ENCODE peak calls at places on chromosomes 1 and 21, in seven cellular contexts. Y is endothelial cell of umbilical vein, A is left ventricle myocardium inferior, W is hepatocyte, V is stomach, Q is tibial artery, P is heart right ventricle. S is an unnamed sample.

GRCh38 chr1:62228883-62229187 is 34.2 kb downstream of the L1TD1 start:
- DNase-seq in Y (no peak), A (no peak), W (no peak), V (no peak), Q (no peak), P (peak; percentile 18), S (no peak)

GRCh38 chr1:77994117-77994516 is 10.6 kb upstream of the DNAJB4 start:
- DNase-seq in Y (no peak), A (no peak), W (no peak), V (no peak), Q (no peak), P (no peak), S (no peak)

GRCh38 chr1:51960262-51960661 is 30.2 kb downstream of the RAB3B start:
- DNase-seq in Y (no peak), A (no peak), W (peak; percentile 59), V (no peak), Q (no peak), P (no peak), S (no peak)

GRCh38 chr1:69567847-69568434 is at the start of gene LRRC7:
- DNase-seq in Y (peak; percentile 34), A (peak; percentile 15), W (peak; percentile 43), V (no peak), Q (no peak), P (peak; percentile 14), S (no peak)

GRCh38 chr1:192485692-192486436 is 89.7 kb upstream of the RGS1 start:
- DNase-seq in Y (peak; percentile 98), A (peak; percentile 36), W (peak; percentile 70), V (peak; percentile 75), Q (peak; percentile 87), P (peak; percentile 11), S (peak; percentile 68)

GRCh38 chr1:19495000-19495656 is 9.8 kb upstream of the CAPZB start:
- DNase-seq in Y (no peak), A (no peak), W (no peak), V (no peak), Q (no peak), P (no peak), S (no peak)

GRCh38 chr1:182600036-182600713 is 4.0 kb downstream of the RGS16 start:
- DNase-seq in Y (no peak), A (no peak), W (no peak), V (no peak), Q (no peak), P (no peak), S (no peak)

GRCh38 chr1:116820362-116820761 is 66.1 kb downstream of the CD2 start:
- DNase-seq in Y (no peak), A (peak; percentile 55), W (no peak), V (no peak), Q (no peak), P (peak; percentile 50), S (no peak)

GRCh38 chr1:47983677-47984076 is 13.5 kb downstream of the TRABD2B start:
- DNase-seq in Y (no peak), A (no peak), W (no peak), V (no peak), Q (no peak), P (no peak), S (no peak)

GRCh38 chr1:231575472-231575871 is 47.0 kb downstream of the TSNAX start:
- DNase-seq in Y (no peak), A (no peak), W (no peak), V (no peak), Q (no peak), P (no peak), S (no peak)

GRCh38 chr1:206736878-206737728 is 33.5 kb upstream of the IL19 start:
- DNase-seq in Y (no peak), A (no peak), W (no peak), V (no peak), Q (no peak), P (no peak), S (no peak)

GRCh38 chr1:22852144-22852543 is 120.5 kb downstream of the LACTBL1 start:
- DNase-seq in Y (no peak), A (no peak), W (no peak), V (no peak), Q (no peak), P (no peak), S (no peak)

GRCh38 chr1:160855181-160855981 is 7.3 kb downstream of the CD244 start:
- DNase-seq in Y (no peak), A (no peak), W (no peak), V (no peak), Q (no peak), P (no peak), S (no peak)

GRCh38 chr1:49098866-49099265 is 322.2 kb upstream of the BEND5 start:
- DNase-seq in Y (no peak), A (no peak), W (no peak), V (no peak), Q (no peak), P (no peak), S (no peak)

GRCh38 chr1:21668232-21669032 is 725 bp downstream of the RAP1GAP start:
- DNase-seq in Y (no peak), A (no peak), W (no peak), V (peak; percentile 23), Q (no peak), P (no peak), S (no peak)

GRCh38 chr1:30087465-30087864 is 635.9 kb downstream of the MATN1 start:
- DNase-seq in Y (no peak), A (no peak), W (no peak), V (no peak), Q (no peak), P (no peak), S (no peak)

GRCh38 chr21:29481641-29482040 is 182.9 kb downstream of the BACH1 start:
- DNase-seq in Y (no peak), A (no peak), W (no peak), V (no peak), Q (no peak), P (no peak), S (no peak)

GRCh38 chr1:39196244-39197215 is 8.0 kb upstream of the MACF1 start:
- DNase-seq in Y (peak; percentile 70), A (no peak), W (no peak), V (no peak), Q (no peak), P (no peak), S (no peak)

GRCh38 chr1:85297855-85298629 is 21.6 kb upstream of the BCL10 start:
- DNase-seq in Y (peak; percentile 100), A (no peak), W (peak; percentile 83), V (peak; percentile 59), Q (peak; percentile 45), P (no peak), S (peak; percentile 60)

GRCh38 chr1:20893931-20894330 is 106.8 kb upstream of the HP1BP3 start:
- DNase-seq in Y (no peak), A (no peak), W (no peak), V (no peak), Q (no peak), P (no peak), S (no peak)

GRCh38 chr1:117541003-117541402 is 64.8 kb upstream of the TENT5C start:
- DNase-seq in Y (no peak), A (no peak), W (peak; percentile 29), V (no peak), Q (no peak), P (no peak), S (no peak)

GRCh38 chr1:30415171-30415940 is 308.0 kb downstream of the MATN1 start:
- DNase-seq in Y (no peak), A (no peak), W (no peak), V (no peak), Q (no peak), P (no peak), S (no peak)

DNA sequence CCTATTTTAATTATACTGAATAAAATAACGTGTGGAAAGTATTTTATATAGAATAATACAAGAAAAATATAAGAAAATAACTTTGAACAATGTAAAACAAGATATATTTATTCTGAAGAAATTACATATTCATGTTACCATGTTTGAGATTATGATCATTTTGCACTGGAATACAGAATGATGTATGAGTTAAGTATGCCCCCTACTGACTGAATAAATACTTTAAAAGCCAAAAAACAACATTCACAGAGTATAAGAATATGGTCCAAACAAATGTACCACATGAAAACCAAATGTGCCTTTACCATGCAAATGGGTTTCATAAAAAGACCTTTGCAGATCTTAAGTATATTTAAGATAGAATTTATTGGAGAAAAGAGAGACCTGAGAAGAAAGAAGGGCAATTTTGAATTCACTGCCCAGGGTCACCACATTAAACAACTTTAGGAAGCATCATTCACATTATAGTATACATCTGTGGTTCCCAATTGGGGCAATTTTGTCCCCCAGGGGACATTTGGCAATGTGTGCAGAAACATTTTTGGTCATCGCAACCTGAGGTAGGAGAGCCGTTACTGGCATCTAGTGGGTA is 136.6 kb upstream of the GFI1 start:
- DNase-seq in Y (peak; percentile 28), A (no peak), W (no peak), V (no peak), Q (no peak), P (no peak), S (no peak)
- TF ChIP-seq CTCF in Y (no peak), A (peak; percentile 45), W (peak; percentile 46), V (peak; percentile 35), Q (no peak), P (peak; percentile 42), S (no peak)

GRCh38 chr1:33234131-33234530 is 22.2 kb upstream of the ZNF362 start:
- DNase-seq in Y (peak; percentile 40), A (no peak), W (no peak), V (no peak), Q (no peak), P (no peak), S (no peak)

GRCh38 chr1:33232716-33233115 is 23.6 kb upstream of the ZNF362 start:
- DNase-seq in Y (no peak), A (no peak), W (no peak), V (no peak), Q (no peak), P (no peak), S (no peak)

GRCh38 chr1:33234588-33234990 is 21.7 kb upstream of the ZNF362 start:
- DNase-seq in Y (peak; percentile 18), A (no peak), W (no peak), V (no peak), Q (no peak), P (no peak), S (no peak)

GRCh38 chr1:33228935-33229487 is 27.3 kb upstream of the ZNF362 start:
- DNase-seq in Y (no peak), A (no peak), W (peak; percentile 77), V (no peak), Q (peak; percentile 33), P (no peak), S (peak; percentile 20)

GRCh38 chr1:33231166-33231565 is 25.1 kb upstream of the ZNF362 start:
- DNase-seq in Y (no peak), A (no peak), W (no peak), V (no peak), Q (no peak), P (no peak), S (no peak)
- H3K27me3 ChIP-seq in Y (no peaks in the 10 kb centered on the region), A (no peaks in the 10 kb centered on the region), W (no peaks in the 10 kb centered on the region), V (no peaks in the 10 kb centered on the region), Q (peaks cover 12% of the 10 kb centered on the region), P (no peaks in the 10 kb centered on the region), S (no peaks in the 10 kb centered on the region)

DNA sequence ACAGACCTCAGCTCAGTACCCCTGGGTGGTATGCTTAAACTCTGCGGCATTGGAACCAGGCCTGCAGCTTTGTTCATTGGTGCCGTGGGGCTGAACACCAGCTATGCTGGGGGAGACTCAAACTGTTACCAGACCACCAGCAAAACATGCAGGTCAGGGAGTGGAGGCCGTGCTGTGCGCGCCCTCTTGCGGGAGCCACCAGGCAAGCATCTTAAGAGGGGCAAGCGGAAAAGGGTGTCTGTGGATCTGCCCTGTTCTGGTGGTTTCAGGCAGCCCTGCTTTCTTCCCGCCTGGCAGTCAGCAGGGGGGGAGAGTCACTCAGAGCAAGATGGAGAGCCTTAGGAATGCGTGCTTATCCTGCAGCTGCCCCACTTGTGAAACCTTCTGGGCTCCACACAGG is 276.9 kb upstream of the ZRANB2 start:
- DNase-seq in Y (no peak), A (no peak), W (no peak), V (no peak), Q (no peak), P (peak; percentile 3), S (no peak)
- TF ChIP-seq CTCF in Y (no peak), A (no peak), W (no peak), V (no peak), Q (no peak), P (no peak), S (no peak)

GRCh38 chr1:50416553-50417453 is 6.4 kb downstream of the DMRTA2 start:
- DNase-seq in Y (no peak), A (no peak), W (no peak), V (no peak), Q (no peak), P (no peak), S (no peak)
- H3K27me3 ChIP-seq in Y (peaks cover 75% of the 10 kb centered on the region), A (peaks cover 100% of the 10 kb centered on the region), W (peaks cover 94% of the 10 kb centered on the region), V (peaks cover 53% of the 10 kb centered on the region), Q (peaks cover 77% of the 10 kb centered on the region), P (peaks cover 86% of the 10 kb centered on the region), S (peaks cover 5% of the 10 kb centered on the region)